ENCODE peak calls at places on chromosome 4, in seven cellular contexts. H, B, P, I, L, Y and V are unnamed samples.

GRCh38 chr4:37631551-37631950 is 54.6 kb downstream of the RELL1 start:
- DNase-seq in P (no peak), Y (peak; percentile 32), B (peak; percentile 26), I (peak; percentile 73), L (no peak), H (no peak), V (peak; percentile 81)

GRCh38 chr4:25756503-25756902 is 100.9 kb downstream of the SLC34A2 start:
- DNase-seq in Y (no peak), L (no peak), I (no peak), H (no peak), B (no peak), P (no peak), V (no peak)

GRCh38 chr4:38313175-38313574 is 350.8 kb upstream of the KLF3 start:
- DNase-seq in Y (no peak), L (no peak), H (no peak), I (no peak), P (no peak), B (peak; percentile 83), V (no peak)

GRCh38 chr4:3829954-3830773 is 64.0 kb downstream of the ADRA2C start:
- DNase-seq in I (no peak), P (peak; percentile 44), H (peak; percentile 31), B (no peak), L (no peak), Y (no peak), V (no peak)

GRCh38 chr4:185304944-185305690 is 90.6 kb downstream of the LRP2BP start:
- DNase-seq in H (no peak), I (peak; percentile 45), B (peak; percentile 16), P (no peak), Y (no peak), L (no peak), V (peak; percentile 27)

GRCh38 chr4:57119054-57119651 is 9.0 kb upstream of the IGFBP7 start:
- DNase-seq in L (no peak), B (peak; percentile 54), H (peak; percentile 76), I (peak; percentile 84), P (no peak), Y (peak; percentile 68), V (peak; percentile 21)

GRCh38 chr4:61336911-61337310 is 136.8 kb downstream of the ADGRL3 start:
- DNase-seq in L (no peak), B (no peak), P (no peak), H (no peak), Y (no peak), I (no peak), V (no peak)

GRCh38 chr4:55117511-55117910 is 7.9 kb downstream of the KDR start:
- DNase-seq in Y (no peak), L (no peak), B (no peak), P (no peak), H (no peak), I (no peak), V (no peak)

GRCh38 chr4:18675586-18675985 is 654.0 kb upstream of the LCORL start:
- DNase-seq in L (no peak), Y (no peak), H (no peak), I (no peak), B (no peak), P (no peak), V (no peak)

GRCh38 chr4:88672987-88673386 is 24.6 kb downstream of the NAP1L5 start:
- DNase-seq in L (no peak), I (peak; percentile 65), P (no peak), Y (no peak), H (no peak), B (no peak), V (peak; percentile 25)

GRCh38 chr4:141339966-141340365 is 119.3 kb downstream of the ZNF330 start:
- DNase-seq in H (no peak), B (no peak), I (no peak), Y (no peak), L (no peak), P (no peak), V (no peak)

GRCh38 chr4:47750771-47751170 is 87.1 kb downstream of the CORIN start:
- DNase-seq in I (no peak), L (no peak), B (no peak), P (no peak), Y (no peak), H (no peak), V (no peak)

GRCh38 chr4:52588771-52589591 is 70.1 kb downstream of the USP46 start:
- DNase-seq in Y (no peak), L (no peak), I (peak; percentile 76), B (no peak), H (no peak), P (no peak), V (no peak)

GRCh38 chr4:1523033-1523432 is 116.8 kb upstream of the NKX1-1 start:
- DNase-seq in H (no peak), P (peak; percentile 24), Y (no peak), L (no peak), I (no peak), B (no peak), V (no peak)

GRCh38 chr4:7365472-7366179 is 69.1 kb downstream of the PSAPL1 start:
- DNase-seq in L (no peak), P (no peak), Y (peak; percentile 43), I (no peak), H (peak; percentile 71), B (no peak), V (peak; percentile 83)

DNA sequence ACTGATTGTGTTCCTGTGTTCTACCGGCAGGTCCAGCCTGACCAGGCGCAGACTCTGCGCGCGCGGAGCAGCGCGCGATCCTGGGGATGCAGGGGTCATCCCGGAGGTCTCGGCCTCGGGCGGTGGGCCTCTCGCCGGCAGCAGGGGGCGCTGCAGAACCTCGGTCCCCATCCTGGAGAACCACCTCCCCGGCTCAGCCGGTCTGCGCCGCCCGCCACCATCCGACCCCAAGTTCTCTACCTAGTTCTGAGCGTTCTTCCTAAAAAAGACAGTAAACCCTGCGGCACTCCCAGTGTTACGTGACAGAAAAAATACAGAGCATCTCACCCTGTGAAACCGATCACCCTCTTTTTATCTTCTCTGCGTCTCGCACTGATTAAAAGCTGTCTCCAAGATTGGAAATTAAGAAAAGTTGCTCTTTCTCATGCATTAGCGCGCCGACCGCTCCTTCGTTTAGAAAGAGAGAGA is 1.6 kb downstream of the TRPC3 start:
- DNase-seq in Y (peak; percentile 76), H (peak; percentile 90), I (peak; percentile 79), P (peak; percentile 79), L (peak; percentile 21), B (peak; percentile 84), V (peak; percentile 75)
- H3K4me3 ChIP-seq in Y (peak overlapping the region; percentile 50), H (peak overlapping the region; percentile 68), I (peak overlapping the region; percentile 85), P (peak overlapping the region; percentile 45), L (peak overlapping the region; percentile 30), B (peak overlapping the region; percentile 53), V (peak overlapping the region; percentile 59)

DNA sequence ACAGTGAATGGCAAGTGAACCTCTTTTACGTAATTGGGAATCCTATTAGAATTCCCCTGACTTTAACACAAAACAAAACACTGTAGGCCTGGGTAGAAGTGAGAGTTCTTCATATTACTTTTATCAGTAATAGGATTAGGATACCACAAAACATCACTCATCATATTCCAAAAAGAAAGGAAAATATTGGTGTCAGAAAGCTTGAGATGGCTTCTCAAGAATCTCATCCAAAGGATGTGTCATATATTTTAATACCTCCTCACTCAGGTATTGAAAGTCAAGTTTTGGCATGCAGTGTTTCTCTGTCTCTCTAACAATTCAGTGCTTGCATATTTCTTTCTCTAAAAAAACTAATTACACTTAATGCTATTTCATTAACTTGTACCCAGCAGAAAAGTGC is 173.2 kb downstream of the PDGFC start:
- DNase-seq in H (no peak), B (no peak), Y (no peak), I (no peak), P (no peak), L (no peak), V (no peak)
- H3K27ac ChIP-seq in H (no peak overlapping the region), B (no peak overlapping the region), Y (no peak overlapping the region), I (no peak overlapping the region), P (no peak overlapping the region), L (no peak overlapping the region), V (no peak overlapping the region)

GRCh38 chr4:133150643-133151300 is 1.7 kb downstream of the PCDH10 start:
- DNase-seq in I (peak; percentile 12), L (no peak), Y (no peak), P (peak; percentile 75), B (no peak), H (peak; percentile 60), V (peak; percentile 13)

GRCh38 chr4:133148690-133149363 is at the start of gene PCDH10:
- DNase-seq in B (peak; percentile 73), I (peak; percentile 95), H (peak; percentile 95), P (peak; percentile 90), Y (peak; percentile 78), L (no peak), V (peak; percentile 90)

GRCh38 chr4:133149932-133150642 is 993 bp downstream of the PCDH10 start:
- DNase-seq in B (no peak), I (peak; percentile 13), P (no peak), Y (no peak), L (no peak), H (no peak), V (no peak)

GRCh38 chr4:133147922-133148689 is 988 bp upstream of the PCDH10 start:
- DNase-seq in Y (no peak), L (no peak), P (peak; percentile 62), B (no peak), I (peak; percentile 73), H (peak; percentile 52), V (peak; percentile 17)

GRCh38 chr4:133149364-133149695 is 236 bp downstream of the PCDH10 start:
- DNase-seq in L (no peak), Y (no peak), I (no peak), B (no peak), P (no peak), H (no peak), V (no peak)
- H3K4me1 ChIP-seq in L (no peaks in the 10 kb centered on the region), Y (peaks cover 35% of the 10 kb centered on the region), I (peaks cover 5% of the 10 kb centered on the region), B (peaks cover 8% of the 10 kb centered on the region), P (peaks cover 27% of the 10 kb centered on the region), H (no peaks in the 10 kb centered on the region), V (peaks cover 36% of the 10 kb centered on the region)

GRCh38 chr4:128060130-128060619 is 937 bp upstream of the LARP1B start:
- DNase-seq in H (no peak), P (no peak), I (no peak), L (no peak), Y (no peak), B (no peak), V (no peak)

GRCh38 chr4:128061566-128062536 is 739 bp downstream of the LARP1B start:
- DNase-seq in I (peak; percentile 27), Y (peak; percentile 59), H (peak; percentile 81), B (peak; percentile 78), L (peak; percentile 43), P (peak; percentile 92), V (peak; percentile 73)

GRCh38 chr4:128056396-128056795 is 4.7 kb upstream of the LARP1B start:
- DNase-seq in L (no peak), B (no peak), P (no peak), H (no peak), I (no peak), Y (no peak), V (no peak)

DNA sequence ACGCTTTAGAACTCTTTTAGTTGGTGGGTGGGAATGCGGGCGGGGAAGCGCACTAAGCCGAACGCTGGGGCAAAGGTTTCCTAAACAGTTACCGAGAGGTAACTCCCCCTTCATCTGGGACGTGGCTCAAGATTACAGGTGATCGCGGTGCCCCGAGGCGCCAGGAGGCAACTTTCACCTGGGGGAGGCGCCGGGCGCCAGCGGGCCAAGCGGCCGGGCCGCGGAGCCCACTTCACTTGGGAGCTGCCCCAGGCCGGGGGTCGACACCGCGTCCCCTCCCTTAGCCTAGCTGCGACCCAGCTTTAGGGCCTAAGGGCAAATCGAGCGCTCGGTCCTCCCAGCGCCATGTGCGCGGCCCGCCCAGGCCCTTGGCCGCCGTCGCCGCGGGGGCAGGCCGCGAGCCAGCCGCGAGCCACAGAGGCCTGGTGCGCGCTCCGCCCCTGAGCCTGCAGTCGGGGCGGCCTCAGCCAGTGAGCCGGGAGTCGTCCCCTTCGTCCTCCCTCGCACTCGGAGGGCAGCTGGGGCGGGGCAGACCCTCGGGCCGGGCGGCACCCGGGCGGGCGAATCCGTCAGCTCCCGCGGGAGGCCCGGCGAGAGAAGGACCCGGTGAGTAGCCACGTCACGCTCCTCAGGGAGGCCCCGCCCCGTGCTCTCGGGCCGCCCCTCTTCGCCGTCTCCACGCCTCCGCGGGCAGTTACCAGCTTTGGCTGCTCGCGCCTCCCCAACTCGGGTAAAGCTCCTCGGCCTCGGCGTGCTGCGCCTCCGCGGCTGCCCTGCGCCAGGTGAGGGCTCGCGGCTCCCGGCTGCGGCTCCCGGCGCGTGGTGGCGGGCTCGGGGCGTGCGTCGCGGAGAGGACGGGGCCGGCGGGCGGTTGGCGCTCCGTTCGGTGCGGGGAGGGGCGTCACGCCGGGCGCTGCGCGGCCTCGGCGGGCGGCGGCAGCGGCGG is at the start of gene LARP1B:
- DNase-seq in Y (peak; percentile 96), B (peak; percentile 97), I (peak; percentile 97), P (peak; percentile 99), L (peak; percentile 87), H (peak; percentile 98), V (peak; percentile 97)
- H3K4me3 ChIP-seq in Y (peak within 1 kb of the TSS; percentile 71), B (peak within 1 kb of the TSS; percentile 97), I (peak within 1 kb of the TSS; percentile 67), P (peak within 1 kb of the TSS; percentile 77), L (peak within 1 kb of the TSS; percentile 77), H (peak within 1 kb of the TSS; percentile 86), V (peak within 1 kb of the TSS; percentile 87)